ENCODE peak calls at places on chromosomes 5 and 9, in seven cellular contexts. One of them, this sample, is unnamed.

GRCh38 chr5:72178910-72179815 is 71.9 kb downstream of the MAP1B start:
- DNase-seq in CD8-positive, alpha-beta T cell: no peak
- DNase-seq in CD8-positive, alpha-beta memory T cell: no peak
- DNase-seq in lung: peak; percentile 53
- DNase-seq in heart right ventricle: peak; percentile 45
- DNase-seq in thoracic aorta: peak; percentile 78
- DNase-seq in PC-3: peak; percentile 88
- DNase-seq in this sample: no peak

GRCh38 chr5:73678322-73678740 is 52.3 kb downstream of the ARHGEF28 start:
- DNase-seq in CD8-positive, alpha-beta T cell: no peak
- DNase-seq in CD8-positive, alpha-beta memory T cell: no peak
- DNase-seq in lung: no peak
- DNase-seq in heart right ventricle: no peak
- DNase-seq in thoracic aorta: no peak
- DNase-seq in PC-3: peak; percentile 28
- DNase-seq in this sample: no peak

GRCh38 chr5:176679365-176680225 is 32.3 kb downstream of the TSPAN17 start:
- DNase-seq in CD8-positive, alpha-beta T cell: no peak
- DNase-seq in CD8-positive, alpha-beta memory T cell: no peak
- DNase-seq in lung: no peak
- DNase-seq in heart right ventricle: peak; percentile 55
- DNase-seq in thoracic aorta: no peak
- DNase-seq in PC-3: no peak
- DNase-seq in this sample: no peak

GRCh38 chr5:36090033-36090432 is 23.4 kb upstream of the UGT3A2 start:
- DNase-seq in CD8-positive, alpha-beta T cell: no peak
- DNase-seq in CD8-positive, alpha-beta memory T cell: no peak
- DNase-seq in lung: no peak
- DNase-seq in heart right ventricle: no peak
- DNase-seq in thoracic aorta: no peak
- DNase-seq in PC-3: peak; percentile 57
- DNase-seq in this sample: no peak

GRCh38 chr9:2354216-2354615 is 267.4 kb upstream of the VLDLR start:
- DNase-seq in CD8-positive, alpha-beta T cell: no peak
- DNase-seq in CD8-positive, alpha-beta memory T cell: no peak
- DNase-seq in lung: no peak
- DNase-seq in heart right ventricle: no peak
- DNase-seq in thoracic aorta: no peak
- DNase-seq in PC-3: no peak
- DNase-seq in this sample: no peak

GRCh38 chr5:66849803-66850202 is 253.6 kb downstream of the MAST4 start:
- DNase-seq in CD8-positive, alpha-beta T cell: no peak
- DNase-seq in CD8-positive, alpha-beta memory T cell: no peak
- DNase-seq in lung: no peak
- DNase-seq in heart right ventricle: no peak
- DNase-seq in thoracic aorta: no peak
- DNase-seq in PC-3: peak; percentile 39
- DNase-seq in this sample: no peak

GRCh38 chr5:37900692-37901091 is 60.9 kb upstream of the GDNF start:
- DNase-seq in CD8-positive, alpha-beta T cell: no peak
- DNase-seq in CD8-positive, alpha-beta memory T cell: no peak
- DNase-seq in lung: no peak
- DNase-seq in heart right ventricle: peak; percentile 77
- DNase-seq in thoracic aorta: no peak
- DNase-seq in PC-3: peak; percentile 54
- DNase-seq in this sample: no peak

GRCh38 chr5:150595466-150596031 is 44.9 kb upstream of the SYNPO start:
- DNase-seq in CD8-positive, alpha-beta T cell: no peak
- DNase-seq in CD8-positive, alpha-beta memory T cell: no peak
- DNase-seq in lung: no peak
- DNase-seq in heart right ventricle: no peak
- DNase-seq in thoracic aorta: peak; percentile 50
- DNase-seq in PC-3: no peak
- DNase-seq in this sample: no peak

GRCh38 chr9:555493-555892 is 286.0 kb upstream of the DMRT1 start:
- DNase-seq in CD8-positive, alpha-beta T cell: no peak
- DNase-seq in CD8-positive, alpha-beta memory T cell: no peak
- DNase-seq in lung: no peak
- DNase-seq in heart right ventricle: no peak
- DNase-seq in thoracic aorta: no peak
- DNase-seq in PC-3: no peak
- DNase-seq in this sample: no peak

GRCh38 chr9:119365291-119366027 is 3.8 kb downstream of the BRINP1 start:
- DNase-seq in CD8-positive, alpha-beta T cell: no peak
- DNase-seq in CD8-positive, alpha-beta memory T cell: no peak
- DNase-seq in lung: no peak
- DNase-seq in heart right ventricle: no peak
- DNase-seq in thoracic aorta: no peak
- DNase-seq in PC-3: peak; percentile 4
- DNase-seq in this sample: no peak

GRCh38 chr9:110669439-110669838 is 848 bp downstream of the MUSK start:
- DNase-seq in CD8-positive, alpha-beta T cell: no peak
- DNase-seq in CD8-positive, alpha-beta memory T cell: no peak
- DNase-seq in lung: no peak
- DNase-seq in heart right ventricle: no peak
- DNase-seq in thoracic aorta: no peak
- DNase-seq in PC-3: peak; percentile 7
- DNase-seq in this sample: no peak

GRCh38 chr5:169971780-169972179 is 8.5 kb downstream of the INSYN2B start:
- DNase-seq in CD8-positive, alpha-beta T cell: no peak
- DNase-seq in CD8-positive, alpha-beta memory T cell: no peak
- DNase-seq in lung: no peak
- DNase-seq in heart right ventricle: no peak
- DNase-seq in thoracic aorta: no peak
- DNase-seq in PC-3: no peak
- DNase-seq in this sample: no peak

GRCh38 chr5:73793911-73794310 is 167.9 kb downstream of the ARHGEF28 start:
- DNase-seq in CD8-positive, alpha-beta T cell: no peak
- DNase-seq in CD8-positive, alpha-beta memory T cell: no peak
- DNase-seq in lung: no peak
- DNase-seq in heart right ventricle: no peak
- DNase-seq in thoracic aorta: no peak
- DNase-seq in PC-3: peak; percentile 56
- DNase-seq in this sample: no peak

GRCh38 chr5:11128021-11128420 is 367.0 kb upstream of the DAP start:
- DNase-seq in CD8-positive, alpha-beta T cell: no peak
- DNase-seq in CD8-positive, alpha-beta memory T cell: no peak
- DNase-seq in lung: no peak
- DNase-seq in heart right ventricle: no peak
- DNase-seq in thoracic aorta: no peak
- DNase-seq in PC-3: no peak
- DNase-seq in this sample: no peak

GRCh38 chr5:74895906-74896305 is 29.7 kb upstream of the FAM169A start:
- DNase-seq in CD8-positive, alpha-beta T cell: no peak
- DNase-seq in CD8-positive, alpha-beta memory T cell: no peak
- DNase-seq in lung: peak; percentile 80
- DNase-seq in heart right ventricle: peak; percentile 46
- DNase-seq in thoracic aorta: peak; percentile 6
- DNase-seq in PC-3: peak; percentile 39
- DNase-seq in this sample: no peak

GRCh38 chr9:107312651-107313050 is 29.6 kb downstream of the RAD23B start:
- DNase-seq in CD8-positive, alpha-beta T cell: no peak
- DNase-seq in CD8-positive, alpha-beta memory T cell: no peak
- DNase-seq in lung: no peak
- DNase-seq in heart right ventricle: peak; percentile 27
- DNase-seq in thoracic aorta: no peak
- DNase-seq in PC-3: no peak
- DNase-seq in this sample: no peak

GRCh38 chr5:73690015-73690414 is 64.0 kb downstream of the ARHGEF28 start:
- DNase-seq in CD8-positive, alpha-beta T cell: no peak
- DNase-seq in CD8-positive, alpha-beta memory T cell: no peak
- DNase-seq in lung: no peak
- DNase-seq in heart right ventricle: no peak
- DNase-seq in thoracic aorta: no peak
- DNase-seq in PC-3: no peak
- DNase-seq in this sample: no peak

GRCh38 chr9:113352411-113352810 is 3.1 kb downstream of the BSPRY start:
- DNase-seq in CD8-positive, alpha-beta T cell: no peak
- DNase-seq in CD8-positive, alpha-beta memory T cell: no peak
- DNase-seq in lung: no peak
- DNase-seq in heart right ventricle: no peak
- DNase-seq in thoracic aorta: no peak
- DNase-seq in PC-3: peak; percentile 53
- DNase-seq in this sample: no peak

GRCh38 chr9:33719581-33720374 is 75.6 kb upstream of the PRSS3 start:
- DNase-seq in CD8-positive, alpha-beta T cell: no peak
- DNase-seq in CD8-positive, alpha-beta memory T cell: no peak
- DNase-seq in lung: no peak
- DNase-seq in heart right ventricle: no peak
- DNase-seq in thoracic aorta: no peak
- DNase-seq in PC-3: peak; percentile 18
- DNase-seq in this sample: peak; percentile 7

GRCh38 chr5:88708682-88709398 is 174.1 kb downstream of the MEF2C start:
- DNase-seq in CD8-positive, alpha-beta T cell: no peak
- DNase-seq in CD8-positive, alpha-beta memory T cell: no peak
- DNase-seq in lung: no peak
- DNase-seq in heart right ventricle: no peak
- DNase-seq in thoracic aorta: no peak
- DNase-seq in PC-3: no peak
- DNase-seq in this sample: no peak

GRCh38 chr9:137656416-137656815 is 37.6 kb downstream of the EHMT1 start:
- DNase-seq in CD8-positive, alpha-beta T cell: no peak
- DNase-seq in CD8-positive, alpha-beta memory T cell: no peak
- DNase-seq in lung: no peak
- DNase-seq in heart right ventricle: no peak
- DNase-seq in thoracic aorta: no peak
- DNase-seq in PC-3: no peak
- DNase-seq in this sample: no peak

GRCh38 chr9:10095208-10095607 is 517.6 kb downstream of the PTPRD start:
- DNase-seq in CD8-positive, alpha-beta T cell: no peak
- DNase-seq in CD8-positive, alpha-beta memory T cell: no peak
- DNase-seq in lung: no peak
- DNase-seq in heart right ventricle: no peak
- DNase-seq in thoracic aorta: no peak
- DNase-seq in PC-3: no peak
- DNase-seq in this sample: no peak

GRCh38 chr9:83441390-83441789 is 96.8 kb downstream of the FRMD3 start:
- DNase-seq in CD8-positive, alpha-beta T cell: no peak
- DNase-seq in CD8-positive, alpha-beta memory T cell: no peak
- DNase-seq in lung: no peak
- DNase-seq in heart right ventricle: no peak
- DNase-seq in thoracic aorta: no peak
- DNase-seq in PC-3: peak; percentile 23
- DNase-seq in this sample: no peak

GRCh38 chr5:160118349-160119141 is 705 bp downstream of the PWWP2A start:
- DNase-seq in CD8-positive, alpha-beta T cell: peak; percentile 43
- DNase-seq in CD8-positive, alpha-beta memory T cell: peak; percentile 54
- DNase-seq in lung: peak; percentile 54
- DNase-seq in heart right ventricle: peak; percentile 59
- DNase-seq in thoracic aorta: peak; percentile 5
- DNase-seq in PC-3: peak; percentile 14
- DNase-seq in this sample: peak; percentile 47

GRCh38 chr9:128094166-128094949 is 26.3 kb downstream of the SLC25A25 start:
- DNase-seq in CD8-positive, alpha-beta T cell: no peak
- DNase-seq in CD8-positive, alpha-beta memory T cell: peak; percentile 24
- DNase-seq in lung: peak; percentile 95
- DNase-seq in heart right ventricle: peak; percentile 83
- DNase-seq in thoracic aorta: peak; percentile 91
- DNase-seq in PC-3: peak; percentile 96
- DNase-seq in this sample: peak; percentile 64

GRCh38 chr5:180173875-180174586 is 35.0 kb downstream of the RASGEF1C start:
- DNase-seq in CD8-positive, alpha-beta T cell: no peak
- DNase-seq in CD8-positive, alpha-beta memory T cell: no peak
- DNase-seq in lung: no peak
- DNase-seq in heart right ventricle: no peak
- DNase-seq in thoracic aorta: no peak
- DNase-seq in PC-3: no peak
- DNase-seq in this sample: no peak
- H3K27ac ChIP-seq in CD8-positive, alpha-beta T cell: no peak overlapping the region
- H3K27ac ChIP-seq in CD8-positive, alpha-beta memory T cell: no peak overlapping the region
- H3K27ac ChIP-seq in lung: no peak overlapping the region
- H3K27ac ChIP-seq in heart right ventricle: no peak overlapping the region
- H3K27ac ChIP-seq in thoracic aorta: no peak overlapping the region
- H3K27ac ChIP-seq in PC-3: no peak overlapping the region
- H3K27ac ChIP-seq in this sample: no peak overlapping the region

GRCh38 chr5:78591227-78591626 is 57.3 kb downstream of the LHFPL2 start:
- DNase-seq in CD8-positive, alpha-beta T cell: no peak
- DNase-seq in CD8-positive, alpha-beta memory T cell: no peak
- DNase-seq in lung: no peak
- DNase-seq in heart right ventricle: no peak
- DNase-seq in thoracic aorta: no peak
- DNase-seq in PC-3: peak; percentile 87
- DNase-seq in this sample: no peak
- H3K27ac ChIP-seq in CD8-positive, alpha-beta T cell: no peak overlapping the region
- H3K27ac ChIP-seq in CD8-positive, alpha-beta memory T cell: no peak overlapping the region
- H3K27ac ChIP-seq in lung: no peak overlapping the region
- H3K27ac ChIP-seq in heart right ventricle: no peak overlapping the region
- H3K27ac ChIP-seq in thoracic aorta: peak overlapping the region; percentile 22
- H3K27ac ChIP-seq in PC-3: peak overlapping the region; percentile 99
- H3K27ac ChIP-seq in this sample: no peak overlapping the region

DNA sequence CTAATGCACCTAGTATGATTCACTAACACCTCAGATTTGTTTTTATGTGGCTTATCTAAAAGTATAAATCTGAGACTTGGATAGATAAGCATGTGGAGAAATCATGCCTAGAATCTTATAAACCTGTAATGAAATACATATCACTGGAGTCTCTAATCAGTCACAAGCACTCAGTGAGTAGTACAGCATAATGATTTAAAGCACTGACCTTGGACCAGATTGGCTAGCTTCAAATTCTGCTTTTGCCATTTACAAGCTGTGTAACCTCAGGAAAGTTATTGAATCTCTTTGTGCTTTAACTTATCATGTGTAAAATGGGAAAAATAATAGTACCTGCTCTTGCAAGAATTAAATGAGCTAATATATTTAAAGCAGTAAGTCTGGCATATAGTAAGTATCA is 61.2 kb upstream of the ALDH1A1 start:
- DNase-seq in CD8-positive, alpha-beta T cell: no peak
- DNase-seq in CD8-positive, alpha-beta memory T cell: no peak
- DNase-seq in lung: no peak
- DNase-seq in heart right ventricle: no peak
- DNase-seq in thoracic aorta: no peak
- DNase-seq in PC-3: no peak
- DNase-seq in this sample: no peak
- H3K27ac ChIP-seq in CD8-positive, alpha-beta T cell: no peak overlapping the region
- H3K27ac ChIP-seq in CD8-positive, alpha-beta memory T cell: no peak overlapping the region
- H3K27ac ChIP-seq in lung: no peak overlapping the region
- H3K27ac ChIP-seq in heart right ventricle: no peak overlapping the region
- H3K27ac ChIP-seq in thoracic aorta: no peak overlapping the region
- H3K27ac ChIP-seq in PC-3: no peak overlapping the region
- H3K27ac ChIP-seq in this sample: no peak overlapping the region

GRCh38 chr9:129242971-129243561 is 65.0 kb upstream of the IER5L start:
- DNase-seq in CD8-positive, alpha-beta T cell: no peak
- DNase-seq in CD8-positive, alpha-beta memory T cell: no peak
- DNase-seq in lung: no peak
- DNase-seq in heart right ventricle: no peak
- DNase-seq in thoracic aorta: no peak
- DNase-seq in PC-3: no peak
- DNase-seq in this sample: no peak

GRCh38 chr9:129240581-129241211 is 62.6 kb upstream of the IER5L start:
- DNase-seq in CD8-positive, alpha-beta T cell: no peak
- DNase-seq in CD8-positive, alpha-beta memory T cell: no peak
- DNase-seq in lung: no peak
- DNase-seq in heart right ventricle: no peak
- DNase-seq in thoracic aorta: no peak
- DNase-seq in PC-3: no peak
- DNase-seq in this sample: no peak

GRCh38 chr9:129241725-129242124 is 63.7 kb upstream of the IER5L start:
- DNase-seq in CD8-positive, alpha-beta T cell: no peak
- DNase-seq in CD8-positive, alpha-beta memory T cell: no peak
- DNase-seq in lung: no peak
- DNase-seq in heart right ventricle: no peak
- DNase-seq in thoracic aorta: no peak
- DNase-seq in PC-3: no peak
- DNase-seq in this sample: no peak

GRCh38 chr9:129239946-129240490 is 62.0 kb upstream of the IER5L start:
- DNase-seq in CD8-positive, alpha-beta T cell: no peak
- DNase-seq in CD8-positive, alpha-beta memory T cell: no peak
- DNase-seq in lung: no peak
- DNase-seq in heart right ventricle: no peak
- DNase-seq in thoracic aorta: no peak
- DNase-seq in PC-3: no peak
- DNase-seq in this sample: no peak

GRCh38 chr9:129242191-129242953 is 64.3 kb upstream of the IER5L start:
- DNase-seq in CD8-positive, alpha-beta T cell: no peak
- DNase-seq in CD8-positive, alpha-beta memory T cell: no peak
- DNase-seq in lung: no peak
- DNase-seq in heart right ventricle: no peak
- DNase-seq in thoracic aorta: no peak
- DNase-seq in PC-3: no peak
- DNase-seq in this sample: no peak
- H3K27ac ChIP-seq in CD8-positive, alpha-beta T cell: no peak overlapping the region
- H3K27ac ChIP-seq in CD8-positive, alpha-beta memory T cell: no peak overlapping the region
- H3K27ac ChIP-seq in lung: no peak overlapping the region
- H3K27ac ChIP-seq in heart right ventricle: peak overlapping the region; percentile 30
- H3K27ac ChIP-seq in thoracic aorta: no peak overlapping the region
- H3K27ac ChIP-seq in PC-3: no peak overlapping the region
- H3K27ac ChIP-seq in this sample: no peak overlapping the region

This sample was measured in naive thymus-derived CD4-positive, alpha-beta T cell.